ENCODE peak calls at places on chromosome 20, in eight cellular contexts. One of them, this sample, is unnamed. For H3K4me1, the result is how much of the 10 kb centered on the place peaks cover.

GRCh38 chr20:46715292-46715756 is 5.9 kb downstream of the SLC2A10 start:
- DNase-seq in mammary epithelial cell: no peak
- DNase-seq in A549: peak
- DNase-seq in MM.1S: no peak
- DNase-seq in transverse colon: peak
- DNase-seq in A673: no peak
- DNase-seq in left ventricle myocardium inferior: no peak
- DNase-seq in adrenal gland: peak
- DNase-seq in this sample: no peak

GRCh38 chr20:18989736-18990474 is 176.3 kb downstream of the SCP2D1 start:
- DNase-seq in mammary epithelial cell: no peak
- DNase-seq in A549: no peak
- DNase-seq in MM.1S: no peak
- DNase-seq in transverse colon: peak
- DNase-seq in A673: no peak
- DNase-seq in left ventricle myocardium inferior: peak
- DNase-seq in adrenal gland: peak
- DNase-seq in this sample: no peak

GRCh38 chr20:20364016-20364746 is 3.7 kb upstream of the INSM1 start:
- DNase-seq in mammary epithelial cell: no peak
- DNase-seq in A549: no peak
- DNase-seq in MM.1S: no peak
- DNase-seq in transverse colon: no peak
- DNase-seq in A673: peak
- DNase-seq in left ventricle myocardium inferior: no peak
- DNase-seq in adrenal gland: no peak
- DNase-seq in this sample: no peak

GRCh38 chr20:19256085-19256484 is 43.6 kb downstream of the SLC24A3 start:
- DNase-seq in mammary epithelial cell: peak
- DNase-seq in A549: no peak
- DNase-seq in MM.1S: no peak
- DNase-seq in transverse colon: no peak
- DNase-seq in A673: no peak
- DNase-seq in left ventricle myocardium inferior: no peak
- DNase-seq in adrenal gland: no peak
- DNase-seq in this sample: no peak

GRCh38 chr20:59333928-59334327 is 33.5 kb downstream of the EDN3 start:
- DNase-seq in mammary epithelial cell: no peak
- DNase-seq in A549: no peak
- DNase-seq in MM.1S: no peak
- DNase-seq in transverse colon: peak
- DNase-seq in A673: no peak
- DNase-seq in left ventricle myocardium inferior: no peak
- DNase-seq in adrenal gland: no peak
- DNase-seq in this sample: no peak

GRCh38 chr20:34544109-34544793 is 14.3 kb upstream of the MAP1LC3A start:
- DNase-seq in mammary epithelial cell: no peak
- DNase-seq in A549: no peak
- DNase-seq in MM.1S: no peak
- DNase-seq in transverse colon: peak
- DNase-seq in A673: no peak
- DNase-seq in left ventricle myocardium inferior: no peak
- DNase-seq in adrenal gland: no peak
- DNase-seq in this sample: no peak

GRCh38 chr20:20413801-20414200 is 45.9 kb downstream of the INSM1 start:
- DNase-seq in mammary epithelial cell: no peak
- DNase-seq in A549: no peak
- DNase-seq in MM.1S: no peak
- DNase-seq in transverse colon: no peak
- DNase-seq in A673: peak
- DNase-seq in left ventricle myocardium inferior: no peak
- DNase-seq in adrenal gland: no peak
- DNase-seq in this sample: no peak

GRCh38 chr20:19756756-19757486 is 1.1 kb upstream of the RIN2 start:
- DNase-seq in mammary epithelial cell: no peak
- DNase-seq in A549: no peak
- DNase-seq in MM.1S: no peak
- DNase-seq in transverse colon: no peak
- DNase-seq in A673: no peak
- DNase-seq in left ventricle myocardium inferior: no peak
- DNase-seq in adrenal gland: no peak
- DNase-seq in this sample: no peak

GRCh38 chr20:33443006-33443511 is 504 bp downstream of the SNTA1 start:
- DNase-seq in mammary epithelial cell: no peak
- DNase-seq in A549: peak
- DNase-seq in MM.1S: peak
- DNase-seq in transverse colon: peak
- DNase-seq in A673: no peak
- DNase-seq in left ventricle myocardium inferior: peak
- DNase-seq in adrenal gland: no peak
- DNase-seq in this sample: no peak

GRCh38 chr20:31972481-31973386 is 4.8 kb downstream of the XKR7 start:
- DNase-seq in mammary epithelial cell: no peak
- DNase-seq in A549: no peak
- DNase-seq in MM.1S: no peak
- DNase-seq in transverse colon: no peak
- DNase-seq in A673: no peak
- DNase-seq in left ventricle myocardium inferior: no peak
- DNase-seq in adrenal gland: no peak
- DNase-seq in this sample: no peak

GRCh38 chr20:10876558-10876957 is 202.8 kb upstream of the JAG1 start:
- DNase-seq in mammary epithelial cell: no peak
- DNase-seq in A549: no peak
- DNase-seq in MM.1S: no peak
- DNase-seq in transverse colon: no peak
- DNase-seq in A673: no peak
- DNase-seq in left ventricle myocardium inferior: no peak
- DNase-seq in adrenal gland: no peak
- DNase-seq in this sample: no peak

GRCh38 chr20:52529856-52530255 is 338.3 kb upstream of the ZFP64 start:
- DNase-seq in mammary epithelial cell: no peak
- DNase-seq in A549: no peak
- DNase-seq in MM.1S: no peak
- DNase-seq in transverse colon: no peak
- DNase-seq in A673: no peak
- DNase-seq in left ventricle myocardium inferior: no peak
- DNase-seq in adrenal gland: no peak
- DNase-seq in this sample: no peak

GRCh38 chr20:32446301-32447100 is 88.4 kb downstream of the ASXL1 start:
- DNase-seq in mammary epithelial cell: no peak
- DNase-seq in A549: no peak
- DNase-seq in MM.1S: no peak
- DNase-seq in transverse colon: peak
- DNase-seq in A673: no peak
- DNase-seq in left ventricle myocardium inferior: no peak
- DNase-seq in adrenal gland: peak
- DNase-seq in this sample: no peak

GRCh38 chr20:40739841-40740240 is 50.8 kb upstream of the MAFB start:
- DNase-seq in mammary epithelial cell: no peak
- DNase-seq in A549: no peak
- DNase-seq in MM.1S: no peak
- DNase-seq in transverse colon: no peak
- DNase-seq in A673: no peak
- DNase-seq in left ventricle myocardium inferior: no peak
- DNase-seq in adrenal gland: no peak
- DNase-seq in this sample: no peak

GRCh38 chr20:40738976-40739375 is 49.9 kb upstream of the MAFB start:
- DNase-seq in mammary epithelial cell: no peak
- DNase-seq in A549: no peak
- DNase-seq in MM.1S: no peak
- DNase-seq in transverse colon: no peak
- DNase-seq in A673: no peak
- DNase-seq in left ventricle myocardium inferior: no peak
- DNase-seq in adrenal gland: no peak
- DNase-seq in this sample: no peak

GRCh38 chr20:40743172-40743775 is 54.2 kb upstream of the MAFB start:
- DNase-seq in mammary epithelial cell: no peak
- DNase-seq in A549: no peak
- DNase-seq in MM.1S: no peak
- DNase-seq in transverse colon: no peak
- DNase-seq in A673: no peak
- DNase-seq in left ventricle myocardium inferior: no peak
- DNase-seq in adrenal gland: no peak
- DNase-seq in this sample: no peak

GRCh38 chr20:40744072-40744471 is 55.0 kb upstream of the MAFB start:
- DNase-seq in mammary epithelial cell: no peak
- DNase-seq in A549: no peak
- DNase-seq in MM.1S: no peak
- DNase-seq in transverse colon: no peak
- DNase-seq in A673: no peak
- DNase-seq in left ventricle myocardium inferior: no peak
- DNase-seq in adrenal gland: no peak
- DNase-seq in this sample: no peak

GRCh38 chr20:40741507-40742106 is 52.6 kb upstream of the MAFB start:
- DNase-seq in mammary epithelial cell: peak
- DNase-seq in A549: peak
- DNase-seq in MM.1S: peak
- DNase-seq in transverse colon: peak
- DNase-seq in A673: peak
- DNase-seq in left ventricle myocardium inferior: peak
- DNase-seq in adrenal gland: peak
- DNase-seq in this sample: peak
- H3K4me1 ChIP-seq in mammary epithelial cell: under half
- H3K4me1 ChIP-seq in A549: under half
- H3K4me1 ChIP-seq in MM.1S: under half
- H3K4me1 ChIP-seq in transverse colon: under half
- H3K4me1 ChIP-seq in A673: under half
- H3K4me1 ChIP-seq in left ventricle myocardium inferior: under half
- H3K4me1 ChIP-seq in adrenal gland: under half
- H3K4me1 ChIP-seq in this sample: under half

DNA sequence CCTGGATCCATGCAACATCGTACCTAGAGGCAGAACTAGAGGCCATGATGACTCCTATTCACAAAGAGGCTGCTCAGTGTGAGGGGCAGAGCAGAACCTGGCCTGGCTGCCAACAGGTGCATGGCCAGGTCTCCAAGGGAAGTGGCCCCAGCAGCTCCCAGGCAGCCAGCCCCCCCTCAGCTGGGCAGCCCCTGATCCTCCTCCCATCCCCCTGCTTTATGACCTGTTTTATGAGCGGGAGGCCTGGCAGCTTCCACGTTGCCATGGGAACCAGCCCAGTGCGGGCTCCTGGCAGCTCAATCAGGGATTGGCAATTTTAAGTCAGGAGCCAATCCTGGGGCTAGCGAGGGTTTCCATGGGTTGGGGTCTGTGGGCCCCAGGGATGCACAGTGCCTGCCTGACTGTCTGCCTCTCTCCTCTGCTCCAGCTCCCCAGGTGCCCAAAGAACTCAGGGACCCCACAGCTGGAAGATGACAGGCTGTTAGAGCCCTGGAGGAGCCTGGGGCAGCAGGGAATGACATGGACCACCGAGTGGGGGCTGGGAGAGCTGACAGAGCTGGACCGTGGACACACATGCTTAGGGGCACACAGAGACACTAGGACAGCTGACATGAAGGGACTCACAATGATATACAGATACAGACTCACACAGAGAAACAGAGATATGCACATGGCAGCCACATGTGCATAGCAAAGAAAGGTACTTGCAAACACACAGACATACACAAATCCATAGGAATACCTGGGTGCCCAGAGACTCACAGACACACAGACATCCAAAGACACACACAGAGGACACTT is 56.5 kb upstream of the SIRPA start:
- DNase-seq in mammary epithelial cell: no peak
- DNase-seq in A549: no peak
- DNase-seq in MM.1S: no peak
- DNase-seq in transverse colon: no peak
- DNase-seq in A673: no peak
- DNase-seq in left ventricle myocardium inferior: no peak
- DNase-seq in adrenal gland: peak
- DNase-seq in this sample: no peak
- H3K27ac ChIP-seq in mammary epithelial cell: no peak
- H3K27ac ChIP-seq in A549: no peak
- H3K27ac ChIP-seq in MM.1S: no peak
- H3K27ac ChIP-seq in transverse colon: no peak
- H3K27ac ChIP-seq in A673: no peak
- H3K27ac ChIP-seq in left ventricle myocardium inferior: no peak
- H3K27ac ChIP-seq in adrenal gland: no peak
- H3K27ac ChIP-seq in this sample: no peak

GRCh38 chr20:63258826-63259225 is 4.6 kb upstream of the NKAIN4 start:
- DNase-seq in mammary epithelial cell: no peak
- DNase-seq in A549: no peak
- DNase-seq in MM.1S: no peak
- DNase-seq in transverse colon: no peak
- DNase-seq in A673: no peak
- DNase-seq in left ventricle myocardium inferior: no peak
- DNase-seq in adrenal gland: no peak
- DNase-seq in this sample: no peak
- H3K4me1 ChIP-seq in mammary epithelial cell: under half
- H3K4me1 ChIP-seq in A549: under half
- H3K4me1 ChIP-seq in MM.1S: under half
- H3K4me1 ChIP-seq in transverse colon: under half
- H3K4me1 ChIP-seq in A673: under half
- H3K4me1 ChIP-seq in left ventricle myocardium inferior: under half
- H3K4me1 ChIP-seq in adrenal gland: under half
- H3K4me1 ChIP-seq in this sample: under half

GRCh38 chr20:12179692-12180091 is 262.0 kb downstream of the BTBD3 start:
- DNase-seq in mammary epithelial cell: no peak
- DNase-seq in A549: no peak
- DNase-seq in MM.1S: no peak
- DNase-seq in transverse colon: no peak
- DNase-seq in A673: no peak
- DNase-seq in left ventricle myocardium inferior: no peak
- DNase-seq in adrenal gland: no peak
- DNase-seq in this sample: no peak

GRCh38 chr20:12177657-12178293 is 260.1 kb downstream of the BTBD3 start:
- DNase-seq in mammary epithelial cell: peak
- DNase-seq in A549: no peak
- DNase-seq in MM.1S: no peak
- DNase-seq in transverse colon: peak
- DNase-seq in A673: no peak
- DNase-seq in left ventricle myocardium inferior: no peak
- DNase-seq in adrenal gland: no peak
- DNase-seq in this sample: no peak

GRCh38 chr20:12175538-12175937 is 257.8 kb downstream of the BTBD3 start:
- DNase-seq in mammary epithelial cell: peak
- DNase-seq in A549: no peak
- DNase-seq in MM.1S: no peak
- DNase-seq in transverse colon: no peak
- DNase-seq in A673: no peak
- DNase-seq in left ventricle myocardium inferior: no peak
- DNase-seq in adrenal gland: no peak
- DNase-seq in this sample: no peak

DNA sequence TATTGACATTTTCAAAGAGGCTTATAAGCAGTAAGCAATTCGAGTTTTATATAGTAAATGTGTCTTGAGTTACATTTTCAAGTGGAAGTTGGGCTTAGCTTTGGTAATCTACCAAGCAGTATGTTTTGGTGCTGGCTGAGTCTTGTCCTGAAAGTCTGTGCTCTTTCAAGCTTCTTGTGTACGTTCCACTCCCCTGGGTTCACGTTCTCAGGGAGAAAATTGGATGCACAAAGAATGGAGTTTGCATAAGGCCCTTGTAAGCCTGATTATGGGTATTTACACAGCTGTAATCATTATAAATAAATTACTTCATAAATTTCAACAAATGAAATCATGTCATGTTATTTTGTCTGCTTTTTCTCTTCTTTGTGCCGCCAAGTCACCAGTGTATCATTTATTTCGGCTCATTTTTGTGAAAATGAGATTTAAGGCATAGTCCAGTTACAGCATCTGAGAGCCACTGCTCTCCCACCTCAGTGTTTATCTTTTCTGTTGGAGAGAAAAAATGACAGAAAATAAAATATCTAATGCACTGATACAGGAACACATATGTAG is 262.5 kb downstream of the BTBD3 start:
- DNase-seq in mammary epithelial cell: no peak
- DNase-seq in A549: no peak
- DNase-seq in MM.1S: no peak
- DNase-seq in transverse colon: no peak
- DNase-seq in A673: no peak
- DNase-seq in left ventricle myocardium inferior: no peak
- DNase-seq in adrenal gland: no peak
- DNase-seq in this sample: peak
- H3K27ac ChIP-seq in mammary epithelial cell: no peak
- H3K27ac ChIP-seq in A549: no peak
- H3K27ac ChIP-seq in MM.1S: no peak
- H3K27ac ChIP-seq in transverse colon: no peak
- H3K27ac ChIP-seq in A673: no peak
- H3K27ac ChIP-seq in left ventricle myocardium inferior: peak
- H3K27ac ChIP-seq in adrenal gland: no peak
- H3K27ac ChIP-seq in this sample: no peak